ENCODE peak calls at places on chromosomes 4 and X, in six cellular contexts. One of them, this sample, is unnamed. For H3K4me1, the result is how much of the 10 kb centered on the place peaks cover.

GRCh38 chrX:104428231-104428630 is 137.8 kb upstream of the IL1RAPL2 start:
- DNase-seq in cardiac muscle cell: no peak
- DNase-seq in mesenchymal stem cell: no peak
- DNase-seq in CD4-positive, CD25-positive, alpha-beta regulatory T cell: no peak
- DNase-seq in H9: no peak
- DNase-seq in mesendoderm: no peak
- DNase-seq in this sample: no peak

GRCh38 chr4:128844931-128845330 is 35.4 kb downstream of the JADE1 start:
- DNase-seq in cardiac muscle cell: no peak
- DNase-seq in mesenchymal stem cell: no peak
- DNase-seq in CD4-positive, CD25-positive, alpha-beta regulatory T cell: no peak
- DNase-seq in H9: no peak
- DNase-seq in mesendoderm: no peak
- DNase-seq in this sample: no peak

GRCh38 chrX:52424658-52425057 is 55.8 kb downstream of the XAGE2 start:
- DNase-seq in cardiac muscle cell: no peak
- DNase-seq in mesenchymal stem cell: no peak
- DNase-seq in CD4-positive, CD25-positive, alpha-beta regulatory T cell: no peak
- DNase-seq in H9: no peak
- DNase-seq in mesendoderm: no peak
- DNase-seq in this sample: no peak

GRCh38 chr4:42501624-42502401 is 104.5 kb downstream of the SHISA3 start:
- DNase-seq in cardiac muscle cell: peak
- DNase-seq in mesenchymal stem cell: peak
- DNase-seq in CD4-positive, CD25-positive, alpha-beta regulatory T cell: no peak
- DNase-seq in H9: no peak
- DNase-seq in mesendoderm: peak
- DNase-seq in this sample: no peak

GRCh38 chr4:45741897-45742296 is 382.0 kb downstream of the GABRG1 start:
- DNase-seq in cardiac muscle cell: peak
- DNase-seq in mesenchymal stem cell: no peak
- DNase-seq in CD4-positive, CD25-positive, alpha-beta regulatory T cell: no peak
- DNase-seq in H9: peak
- DNase-seq in mesendoderm: peak
- DNase-seq in this sample: no peak

GRCh38 chr4:77593993-77594392 is 11.6 kb upstream of the CXCL13 start:
- DNase-seq in cardiac muscle cell: no peak
- DNase-seq in mesenchymal stem cell: no peak
- DNase-seq in CD4-positive, CD25-positive, alpha-beta regulatory T cell: no peak
- DNase-seq in H9: no peak
- DNase-seq in mesendoderm: no peak
- DNase-seq in this sample: no peak

GRCh38 chr4:121690001-121690400 is 6.8 kb downstream of the ANXA5 start:
- DNase-seq in cardiac muscle cell: no peak
- DNase-seq in mesenchymal stem cell: peak
- DNase-seq in CD4-positive, CD25-positive, alpha-beta regulatory T cell: no peak
- DNase-seq in H9: no peak
- DNase-seq in mesendoderm: no peak
- DNase-seq in this sample: no peak

GRCh38 chr4:65007841-65008439 is 598.7 kb upstream of the TECRL start:
- DNase-seq in cardiac muscle cell: peak
- DNase-seq in mesenchymal stem cell: peak
- DNase-seq in CD4-positive, CD25-positive, alpha-beta regulatory T cell: peak
- DNase-seq in H9: no peak
- DNase-seq in mesendoderm: peak
- DNase-seq in this sample: no peak

GRCh38 chrX:111164728-111165127 is 68.7 kb downstream of the PAK3 start:
- DNase-seq in cardiac muscle cell: peak
- DNase-seq in mesenchymal stem cell: peak
- DNase-seq in CD4-positive, CD25-positive, alpha-beta regulatory T cell: no peak
- DNase-seq in H9: no peak
- DNase-seq in mesendoderm: peak
- DNase-seq in this sample: no peak

GRCh38 chr4:181662383-181662782 is 580.8 kb upstream of the TENM3 start:
- DNase-seq in cardiac muscle cell: peak
- DNase-seq in mesenchymal stem cell: no peak
- DNase-seq in CD4-positive, CD25-positive, alpha-beta regulatory T cell: no peak
- DNase-seq in H9: no peak
- DNase-seq in mesendoderm: no peak
- DNase-seq in this sample: no peak

GRCh38 chrX:3326721-3327120 is 19.7 kb downstream of the MXRA5 start:
- DNase-seq in cardiac muscle cell: no peak
- DNase-seq in mesenchymal stem cell: peak
- DNase-seq in CD4-positive, CD25-positive, alpha-beta regulatory T cell: no peak
- DNase-seq in H9: no peak
- DNase-seq in mesendoderm: peak
- DNase-seq in this sample: no peak

GRCh38 chr4:38382492-38382891 is 281.5 kb upstream of the KLF3 start:
- DNase-seq in cardiac muscle cell: no peak
- DNase-seq in mesenchymal stem cell: peak
- DNase-seq in CD4-positive, CD25-positive, alpha-beta regulatory T cell: no peak
- DNase-seq in H9: no peak
- DNase-seq in mesendoderm: peak
- DNase-seq in this sample: no peak

GRCh38 chr4:142405021-142405991 is 440.8 kb downstream of the INPP4B start:
- DNase-seq in cardiac muscle cell: peak
- DNase-seq in mesenchymal stem cell: peak
- DNase-seq in CD4-positive, CD25-positive, alpha-beta regulatory T cell: peak
- DNase-seq in H9: peak
- DNase-seq in mesendoderm: peak
- DNase-seq in this sample: no peak

GRCh38 chr4:146095867-146096266 is 79.7 kb upstream of the LSM6 start:
- DNase-seq in cardiac muscle cell: no peak
- DNase-seq in mesenchymal stem cell: no peak
- DNase-seq in CD4-positive, CD25-positive, alpha-beta regulatory T cell: no peak
- DNase-seq in H9: no peak
- DNase-seq in mesendoderm: no peak
- DNase-seq in this sample: no peak

GRCh38 chr4:8019396-8020365 is 80.0 kb upstream of the AFAP1 start:
- DNase-seq in cardiac muscle cell: no peak
- DNase-seq in mesenchymal stem cell: no peak
- DNase-seq in CD4-positive, CD25-positive, alpha-beta regulatory T cell: no peak
- DNase-seq in H9: no peak
- DNase-seq in mesendoderm: peak
- DNase-seq in this sample: no peak

GRCh38 chr4:106767991-106768390 is 268.1 kb downstream of the DKK2 start:
- DNase-seq in cardiac muscle cell: no peak
- DNase-seq in mesenchymal stem cell: no peak
- DNase-seq in CD4-positive, CD25-positive, alpha-beta regulatory T cell: no peak
- DNase-seq in H9: no peak
- DNase-seq in mesendoderm: no peak
- DNase-seq in this sample: no peak

GRCh38 chr4:106766519-106766918 is 269.6 kb downstream of the DKK2 start:
- DNase-seq in cardiac muscle cell: no peak
- DNase-seq in mesenchymal stem cell: no peak
- DNase-seq in CD4-positive, CD25-positive, alpha-beta regulatory T cell: no peak
- DNase-seq in H9: no peak
- DNase-seq in mesendoderm: peak
- DNase-seq in this sample: no peak

DNA sequence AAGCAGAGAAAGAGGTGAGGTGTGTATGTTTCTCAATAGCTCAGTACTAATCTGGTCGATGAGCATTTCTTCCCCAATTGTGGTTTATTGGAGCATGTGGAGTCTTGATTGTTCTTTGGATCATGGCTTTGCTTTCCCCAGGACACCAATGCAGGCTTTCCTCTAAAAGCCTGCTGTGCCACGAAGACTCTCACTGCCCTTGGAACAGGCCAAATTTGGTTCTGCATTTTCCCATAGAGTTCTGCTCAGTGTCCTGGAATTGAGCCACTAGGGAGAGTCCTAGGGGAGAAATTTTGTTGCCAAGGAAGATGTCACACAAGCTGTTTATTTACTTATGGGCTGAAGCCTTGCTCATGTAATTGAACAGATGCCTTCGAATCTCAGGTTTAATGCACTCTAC is 273.1 kb downstream of the DKK2 start:
- DNase-seq in cardiac muscle cell: peak
- DNase-seq in mesenchymal stem cell: peak
- DNase-seq in CD4-positive, CD25-positive, alpha-beta regulatory T cell: no peak
- DNase-seq in H9: peak
- DNase-seq in mesendoderm: peak
- DNase-seq in this sample: no peak
- H3K27ac ChIP-seq in cardiac muscle cell: no peak
- H3K27ac ChIP-seq in mesenchymal stem cell: no peak
- H3K27ac ChIP-seq in CD4-positive, CD25-positive, alpha-beta regulatory T cell: no peak
- H3K27ac ChIP-seq in H9: no peak
- H3K27ac ChIP-seq in mesendoderm: no peak
- H3K27ac ChIP-seq in this sample: no peak

DNA sequence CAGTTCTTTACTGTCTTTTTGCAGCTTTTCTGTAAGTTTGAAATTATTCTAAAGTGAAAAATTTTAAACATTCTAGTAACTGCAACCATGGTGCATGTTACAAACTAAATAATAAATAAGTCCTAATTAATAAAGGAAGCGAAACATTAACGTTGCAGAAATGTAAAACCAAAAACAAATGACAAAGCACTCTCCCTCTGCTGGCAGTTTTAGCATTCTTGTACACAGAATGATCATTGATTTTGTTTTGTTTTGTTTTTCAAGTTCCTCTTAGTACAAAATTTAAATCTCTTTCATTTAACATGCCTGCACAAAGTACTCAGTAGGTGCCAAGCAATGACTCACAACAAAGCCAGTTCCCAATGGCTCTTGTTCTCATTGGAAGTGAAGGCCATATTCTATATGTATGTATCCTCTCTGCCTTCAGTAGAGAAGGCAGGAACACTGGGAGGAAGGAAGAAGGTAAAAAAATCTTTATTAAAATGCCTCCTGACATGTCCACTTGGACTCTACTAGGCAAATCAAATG is 13.7 kb upstream of the TMSB4X start:
- DNase-seq in cardiac muscle cell: no peak
- DNase-seq in mesenchymal stem cell: no peak
- DNase-seq in CD4-positive, CD25-positive, alpha-beta regulatory T cell: peak
- DNase-seq in H9: no peak
- DNase-seq in mesendoderm: no peak
- DNase-seq in this sample: no peak
- H3K4me1 ChIP-seq in cardiac muscle cell: under half
- H3K4me1 ChIP-seq in mesenchymal stem cell: under half
- H3K4me1 ChIP-seq in CD4-positive, CD25-positive, alpha-beta regulatory T cell: half or more
- H3K4me1 ChIP-seq in H9: under half
- H3K4me1 ChIP-seq in mesendoderm: under half
- H3K4me1 ChIP-seq in this sample: under half

GRCh38 chr4:158870282-158871049 is 101.6 kb downstream of the FNIP2 start:
- DNase-seq in cardiac muscle cell: no peak
- DNase-seq in mesenchymal stem cell: no peak
- DNase-seq in CD4-positive, CD25-positive, alpha-beta regulatory T cell: no peak
- DNase-seq in H9: peak
- DNase-seq in mesendoderm: peak
- DNase-seq in this sample: no peak

GRCh38 chr4:158869001-158869400 is 100.2 kb downstream of the FNIP2 start:
- DNase-seq in cardiac muscle cell: no peak
- DNase-seq in mesenchymal stem cell: no peak
- DNase-seq in CD4-positive, CD25-positive, alpha-beta regulatory T cell: no peak
- DNase-seq in H9: no peak
- DNase-seq in mesendoderm: no peak
- DNase-seq in this sample: no peak

GRCh38 chr4:158869761-158870160 is 100.9 kb downstream of the FNIP2 start:
- DNase-seq in cardiac muscle cell: no peak
- DNase-seq in mesenchymal stem cell: no peak
- DNase-seq in CD4-positive, CD25-positive, alpha-beta regulatory T cell: no peak
- DNase-seq in H9: no peak
- DNase-seq in mesendoderm: no peak
- DNase-seq in this sample: no peak

GRCh38 chr4:158873795-158874359 is 105.1 kb downstream of the FNIP2 start:
- DNase-seq in cardiac muscle cell: no peak
- DNase-seq in mesenchymal stem cell: peak
- DNase-seq in CD4-positive, CD25-positive, alpha-beta regulatory T cell: no peak
- DNase-seq in H9: no peak
- DNase-seq in mesendoderm: peak
- DNase-seq in this sample: no peak

GRCh38 chr4:158871050-158871724 is 102.4 kb downstream of the FNIP2 start:
- DNase-seq in cardiac muscle cell: no peak
- DNase-seq in mesenchymal stem cell: no peak
- DNase-seq in CD4-positive, CD25-positive, alpha-beta regulatory T cell: no peak
- DNase-seq in H9: no peak
- DNase-seq in mesendoderm: peak
- DNase-seq in this sample: no peak
- H3K27ac ChIP-seq in cardiac muscle cell: no peak
- H3K27ac ChIP-seq in mesenchymal stem cell: no peak
- H3K27ac ChIP-seq in CD4-positive, CD25-positive, alpha-beta regulatory T cell: no peak
- H3K27ac ChIP-seq in H9: no peak
- H3K27ac ChIP-seq in mesendoderm: no peak
- H3K27ac ChIP-seq in this sample: peak

GRCh38 chrX:20523626-20524312 is 257.1 kb upstream of the RPS6KA3 start:
- DNase-seq in cardiac muscle cell: no peak
- DNase-seq in mesenchymal stem cell: no peak
- DNase-seq in CD4-positive, CD25-positive, alpha-beta regulatory T cell: peak
- DNase-seq in H9: no peak
- DNase-seq in mesendoderm: no peak
- DNase-seq in this sample: no peak

GRCh38 chrX:20529301-20529700 is 262.6 kb upstream of the RPS6KA3 start:
- DNase-seq in cardiac muscle cell: no peak
- DNase-seq in mesenchymal stem cell: no peak
- DNase-seq in CD4-positive, CD25-positive, alpha-beta regulatory T cell: no peak
- DNase-seq in H9: no peak
- DNase-seq in mesendoderm: no peak
- DNase-seq in this sample: no peak

GRCh38 chrX:20527458-20528099 is 260.9 kb upstream of the RPS6KA3 start:
- DNase-seq in cardiac muscle cell: peak
- DNase-seq in mesenchymal stem cell: peak
- DNase-seq in CD4-positive, CD25-positive, alpha-beta regulatory T cell: peak
- DNase-seq in H9: no peak
- DNase-seq in mesendoderm: no peak
- DNase-seq in this sample: no peak

GRCh38 chrX:20529711-20530110 is 263.0 kb upstream of the RPS6KA3 start:
- DNase-seq in cardiac muscle cell: peak
- DNase-seq in mesenchymal stem cell: no peak
- DNase-seq in CD4-positive, CD25-positive, alpha-beta regulatory T cell: no peak
- DNase-seq in H9: no peak
- DNase-seq in mesendoderm: no peak
- DNase-seq in this sample: no peak

DNA sequence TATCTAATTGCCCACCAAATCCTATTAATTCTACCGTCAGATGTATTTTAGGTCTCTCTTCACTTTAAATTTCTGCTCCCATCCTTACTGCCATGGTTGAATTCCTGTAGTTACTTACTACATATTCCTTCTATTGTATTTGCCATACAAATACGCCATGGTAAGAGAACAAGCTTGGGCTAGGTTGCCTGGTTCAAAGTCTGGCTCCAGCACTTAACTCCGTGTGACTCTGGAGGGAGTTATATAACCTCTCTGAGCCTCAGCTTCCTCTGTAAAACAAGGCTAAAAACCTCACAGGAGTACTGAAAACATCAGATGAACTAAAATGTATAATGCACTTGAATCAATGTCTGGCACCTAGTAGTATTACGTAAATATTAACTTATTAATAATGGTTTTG is 260.3 kb upstream of the RPS6KA3 start:
- DNase-seq in cardiac muscle cell: no peak
- DNase-seq in mesenchymal stem cell: no peak
- DNase-seq in CD4-positive, CD25-positive, alpha-beta regulatory T cell: no peak
- DNase-seq in H9: no peak
- DNase-seq in mesendoderm: no peak
- DNase-seq in this sample: no peak
- H3K4me1 ChIP-seq in cardiac muscle cell: under half
- H3K4me1 ChIP-seq in mesenchymal stem cell: under half
- H3K4me1 ChIP-seq in CD4-positive, CD25-positive, alpha-beta regulatory T cell: under half
- H3K4me1 ChIP-seq in H9: under half
- H3K4me1 ChIP-seq in mesendoderm: under half
- H3K4me1 ChIP-seq in this sample: under half

DNA sequence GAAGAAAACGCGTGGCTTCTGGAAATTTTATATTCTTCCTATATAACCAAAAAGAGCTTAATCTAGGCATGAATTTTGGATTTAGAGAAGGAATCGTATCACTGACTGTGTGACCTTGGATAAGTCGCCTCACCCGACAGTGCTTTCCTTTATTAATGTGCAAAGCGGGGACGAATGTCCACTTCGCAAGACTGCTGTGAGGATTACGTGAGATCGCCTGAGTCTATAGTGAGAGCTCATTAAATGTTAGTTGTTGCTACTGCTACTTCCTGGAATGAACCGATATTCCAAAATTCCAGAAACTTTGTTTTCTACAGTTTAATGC is 448 bp upstream of the TBC1D8B start:
- DNase-seq in cardiac muscle cell: peak
- DNase-seq in mesenchymal stem cell: no peak
- DNase-seq in CD4-positive, CD25-positive, alpha-beta regulatory T cell: no peak
- DNase-seq in H9: no peak
- DNase-seq in mesendoderm: no peak
- DNase-seq in this sample: no peak
- H3K27ac ChIP-seq in cardiac muscle cell: no peak
- H3K27ac ChIP-seq in mesenchymal stem cell: no peak
- H3K27ac ChIP-seq in CD4-positive, CD25-positive, alpha-beta regulatory T cell: no peak
- H3K27ac ChIP-seq in H9: no peak
- H3K27ac ChIP-seq in mesendoderm: no peak
- H3K27ac ChIP-seq in this sample: no peak

This sample was measured in ascending aorta.